ENCODE peak calls at places on chromosomes 6 and 20, in ten cellular contexts. B is activated CD4-positive, alpha-beta memory T cell treated with anti-CD3 and anti-CD28 coated beads, Interleukin-2, amount 10 ng/mL, durations not matched to agents 7 days and 5 days; U is IMR-90; Y is NCI-H226; S is activated naive CD4-positive, alpha-beta T cell; N is central memory CD4-positive, alpha-beta T cell; P is HEK293T; O is B cell; Z is LoVo; R is HT1080. D is an unnamed sample.

GRCh38 chr6:107400748-107401147 is 58.6 kb downstream of the PDSS2 start:
- DNase-seq in B (no peak), U (no peak), Y (no peak), S (no peak), N (no peak), P (no peak), O (no peak), Z (no peak), R (no peak), D (no peak)

GRCh38 chr6:44338228-44339122 is 4.0 kb upstream of the SPATS1 start:
- DNase-seq in B (peak), U (peak), Y (peak), S (peak), N (peak), P (peak), O (peak), Z (peak), R (peak), D (peak)

GRCh38 chr6:13908955-13909381 is 15.8 kb upstream of the RNF182 start:
- DNase-seq in B (peak), U (peak), Y (peak), S (no peak), N (peak), P (peak), O (peak), Z (peak), R (peak), D (peak)

GRCh38 chr6:29631860-29632731 is 887 bp downstream of the GABBR1 start:
- DNase-seq in B (peak), U (peak), Y (peak), S (no peak), N (peak), P (no peak), O (peak), Z (peak), R (peak), D (no peak)

GRCh38 chr20:57190536-57191265 is 75.7 kb downstream of the BMP7 start:
- DNase-seq in B (no peak), U (peak), Y (no peak), S (no peak), N (no peak), P (no peak), O (no peak), Z (no peak), R (peak), D (no peak)

GRCh38 chr20:47688385-47689381 is 96.6 kb downstream of the SULF2 start:
- DNase-seq in B (no peak), U (peak), Y (no peak), S (no peak), N (no peak), P (no peak), O (no peak), Z (no peak), R (peak), D (no peak)

GRCh38 chr20:49615401-49616153 is 47.6 kb upstream of the PTGIS start:
- DNase-seq in B (no peak), U (no peak), Y (no peak), S (no peak), N (no peak), P (no peak), O (no peak), Z (no peak), R (no peak), D (no peak)

GRCh38 chr6:27281105-27281539 is 31.0 kb downstream of the POM121L2 start:
- DNase-seq in B (no peak), U (no peak), Y (no peak), S (no peak), N (no peak), P (no peak), O (no peak), Z (no peak), R (no peak), D (no peak)

GRCh38 chr6:138346302-138347195 is 31.2 kb upstream of the SMIM28 start:
- DNase-seq in B (no peak), U (peak), Y (peak), S (no peak), N (no peak), P (no peak), O (no peak), Z (no peak), R (no peak), D (no peak)

GRCh38 chr6:104623052-104623690 is 236.5 kb downstream of the HACE1 start:
- DNase-seq in B (no peak), U (no peak), Y (no peak), S (no peak), N (no peak), P (peak), O (no peak), Z (peak), R (peak), D (no peak)

GRCh38 chr20:47361268-47361665 is 4.8 kb upstream of the ZMYND8 start:
- DNase-seq in B (no peak), U (no peak), Y (no peak), S (no peak), N (no peak), P (no peak), O (no peak), Z (no peak), R (no peak), D (no peak)

D was measured in GM19239.